ENCODE peak calls at places on chromosome 4, in eight cellular contexts. One of them, this sample, is unnamed.

GRCh38 chr4:113760094-113760851 is 1.3 kb downstream of the CAMK2D start:
- DNase-seq in Peyer's patch: peak; percentile 74
- DNase-seq in RWPE2: no peak
- DNase-seq in M059J: peak; percentile 55
- DNase-seq in CD8-positive, alpha-beta T cell: peak; percentile 52
- DNase-seq in bronchial epithelial cell: peak; percentile 53
- DNase-seq in A673: peak; percentile 67
- DNase-seq in hypothalamus: peak; percentile 64
- DNase-seq in this sample: peak; percentile 10

GRCh38 chr4:879730-880079 is 52.4 kb downstream of the GAK start:
- DNase-seq in Peyer's patch: no peak
- DNase-seq in RWPE2: no peak
- DNase-seq in M059J: no peak
- DNase-seq in CD8-positive, alpha-beta T cell: peak; percentile 37
- DNase-seq in bronchial epithelial cell: no peak
- DNase-seq in A673: no peak
- DNase-seq in hypothalamus: no peak
- DNase-seq in this sample: no peak

GRCh38 chr4:81685105-81685504 is 213.4 kb upstream of the RASGEF1B start:
- DNase-seq in Peyer's patch: no peak
- DNase-seq in RWPE2: no peak
- DNase-seq in M059J: no peak
- DNase-seq in CD8-positive, alpha-beta T cell: no peak
- DNase-seq in bronchial epithelial cell: no peak
- DNase-seq in A673: no peak
- DNase-seq in hypothalamus: no peak
- DNase-seq in this sample: no peak

GRCh38 chr4:137740192-137740591 is 207.9 kb upstream of the PCDH18 start:
- DNase-seq in Peyer's patch: no peak
- DNase-seq in RWPE2: no peak
- DNase-seq in M059J: no peak
- DNase-seq in CD8-positive, alpha-beta T cell: no peak
- DNase-seq in bronchial epithelial cell: no peak
- DNase-seq in A673: no peak
- DNase-seq in hypothalamus: no peak
- DNase-seq in this sample: no peak

GRCh38 chr4:80709082-80709869 is 321.2 kb upstream of the BMP3 start:
- DNase-seq in Peyer's patch: no peak
- DNase-seq in RWPE2: no peak
- DNase-seq in M059J: no peak
- DNase-seq in CD8-positive, alpha-beta T cell: no peak
- DNase-seq in bronchial epithelial cell: peak; percentile 37
- DNase-seq in A673: no peak
- DNase-seq in hypothalamus: no peak
- DNase-seq in this sample: no peak

GRCh38 chr4:169098054-169098896 is 88.2 kb upstream of the CBR4 start:
- DNase-seq in Peyer's patch: no peak
- DNase-seq in RWPE2: no peak
- DNase-seq in M059J: peak; percentile 65
- DNase-seq in CD8-positive, alpha-beta T cell: no peak
- DNase-seq in bronchial epithelial cell: peak; percentile 70
- DNase-seq in A673: no peak
- DNase-seq in hypothalamus: no peak
- DNase-seq in this sample: no peak

GRCh38 chr4:6991771-6992557 is 51.2 kb upstream of the TADA2B start:
- DNase-seq in Peyer's patch: no peak
- DNase-seq in RWPE2: no peak
- DNase-seq in M059J: peak; percentile 96
- DNase-seq in CD8-positive, alpha-beta T cell: no peak
- DNase-seq in bronchial epithelial cell: peak; percentile 85
- DNase-seq in A673: peak; percentile 24
- DNase-seq in hypothalamus: peak; percentile 35
- DNase-seq in this sample: no peak

GRCh38 chr4:53591372-53591892 is at the start of gene LNX1:
- DNase-seq in Peyer's patch: peak; percentile 95
- DNase-seq in RWPE2: peak; percentile 63
- DNase-seq in M059J: no peak
- DNase-seq in CD8-positive, alpha-beta T cell: no peak
- DNase-seq in bronchial epithelial cell: peak; percentile 85
- DNase-seq in A673: no peak
- DNase-seq in hypothalamus: no peak
- DNase-seq in this sample: peak; percentile 60

GRCh38 chr4:181647396-181648107 is 595.6 kb upstream of the TENM3 start:
- DNase-seq in Peyer's patch: no peak
- DNase-seq in RWPE2: no peak
- DNase-seq in M059J: peak; percentile 28
- DNase-seq in CD8-positive, alpha-beta T cell: no peak
- DNase-seq in bronchial epithelial cell: no peak
- DNase-seq in A673: no peak
- DNase-seq in hypothalamus: no peak
- DNase-seq in this sample: no peak

GRCh38 chr4:118173126-118173525 is 138.8 kb downstream of the NDST3 start:
- DNase-seq in Peyer's patch: no peak
- DNase-seq in RWPE2: no peak
- DNase-seq in M059J: peak; percentile 8
- DNase-seq in CD8-positive, alpha-beta T cell: no peak
- DNase-seq in bronchial epithelial cell: no peak
- DNase-seq in A673: no peak
- DNase-seq in hypothalamus: no peak
- DNase-seq in this sample: no peak

GRCh38 chr4:185912779-185913178 is 100.8 kb upstream of the SORBS2 start:
- DNase-seq in Peyer's patch: no peak
- DNase-seq in RWPE2: no peak
- DNase-seq in M059J: peak; percentile 32
- DNase-seq in CD8-positive, alpha-beta T cell: no peak
- DNase-seq in bronchial epithelial cell: peak; percentile 81
- DNase-seq in A673: peak; percentile 49
- DNase-seq in hypothalamus: no peak
- DNase-seq in this sample: no peak

GRCh38 chr4:112272292-112272691 is 13.4 kb downstream of the TIFA start:
- DNase-seq in Peyer's patch: no peak
- DNase-seq in RWPE2: no peak
- DNase-seq in M059J: no peak
- DNase-seq in CD8-positive, alpha-beta T cell: no peak
- DNase-seq in bronchial epithelial cell: no peak
- DNase-seq in A673: no peak
- DNase-seq in hypothalamus: no peak
- DNase-seq in this sample: no peak

GRCh38 chr4:147732516-147733193 is 767 bp downstream of the ARHGAP10 start:
- DNase-seq in Peyer's patch: peak; percentile 48
- DNase-seq in RWPE2: no peak
- DNase-seq in M059J: peak; percentile 46
- DNase-seq in CD8-positive, alpha-beta T cell: peak; percentile 14
- DNase-seq in bronchial epithelial cell: peak; percentile 23
- DNase-seq in A673: peak; percentile 47
- DNase-seq in hypothalamus: no peak
- DNase-seq in this sample: no peak

GRCh38 chr4:118740869-118741268 is 55.7 kb downstream of the METTL14 start:
- DNase-seq in Peyer's patch: no peak
- DNase-seq in RWPE2: no peak
- DNase-seq in M059J: no peak
- DNase-seq in CD8-positive, alpha-beta T cell: no peak
- DNase-seq in bronchial epithelial cell: peak; percentile 28
- DNase-seq in A673: peak; percentile 49
- DNase-seq in hypothalamus: no peak
- DNase-seq in this sample: no peak

GRCh38 chr4:67452100-67452887 is 93.0 kb downstream of the CENPC start:
- DNase-seq in Peyer's patch: no peak
- DNase-seq in RWPE2: no peak
- DNase-seq in M059J: peak; percentile 50
- DNase-seq in CD8-positive, alpha-beta T cell: no peak
- DNase-seq in bronchial epithelial cell: no peak
- DNase-seq in A673: peak; percentile 2
- DNase-seq in hypothalamus: no peak
- DNase-seq in this sample: no peak

GRCh38 chr4:53321151-53321987 is 44.5 kb downstream of the SCFD2 start:
- DNase-seq in Peyer's patch: no peak
- DNase-seq in RWPE2: no peak
- DNase-seq in M059J: peak; percentile 87
- DNase-seq in CD8-positive, alpha-beta T cell: no peak
- DNase-seq in bronchial epithelial cell: peak; percentile 82
- DNase-seq in A673: peak; percentile 92
- DNase-seq in hypothalamus: no peak
- DNase-seq in this sample: no peak

GRCh38 chr4:95304898-95305297 is 243.9 kb downstream of the UNC5C start:
- DNase-seq in Peyer's patch: no peak
- DNase-seq in RWPE2: no peak
- DNase-seq in M059J: peak; percentile 79
- DNase-seq in CD8-positive, alpha-beta T cell: no peak
- DNase-seq in bronchial epithelial cell: peak; percentile 71
- DNase-seq in A673: no peak
- DNase-seq in hypothalamus: no peak
- DNase-seq in this sample: no peak